ENCODE peak calls at places on chromosomes 1 and 21, in four cellular contexts. B is NCI-H1694, S is neural progenitor cell, D is bronchial epithelial cell. C is an unnamed sample.

GRCh38 chr1:22641906-22642636 is 1.4 kb upstream of the C1QC start:
- DNase-seq in B (peak), S (peak), D (peak), C (peak)

GRCh38 chr21:22763442-22763841 is 1765.2 kb downstream of the NCAM2 start:
- DNase-seq in B (no peak), S (no peak), D (no peak), C (no peak)

GRCh38 chr1:25927541-25928265 is 21.5 kb upstream of the STMN1 start:
- DNase-seq in B (peak), S (peak), D (no peak), C (peak)

GRCh38 chr1:66676616-66677298 is 75.5 kb upstream of the DYNLT5 start:
- DNase-seq in B (no peak), S (no peak), D (peak), C (no peak)

GRCh38 chr1:205391386-205391785 is 30.5 kb downstream of the LEMD1 start:
- DNase-seq in B (no peak), S (no peak), D (no peak), C (no peak)

GRCh38 chr1:57269621-57270235 is 154.1 kb downstream of the DAB1 start:
- DNase-seq in B (no peak), S (peak), D (no peak), C (no peak)

GRCh38 chr1:43706598-43707190 is 642 bp upstream of the ST3GAL3 start:
- DNase-seq in B (peak), S (peak), D (peak), C (peak)

GRCh38 chr1:228530086-228530758 is 43.0 kb downstream of the RNF187 start:
- DNase-seq in B (no peak), S (no peak), D (no peak), C (no peak)

GRCh38 chr1:84708031-84708430 is 17.8 kb upstream of the SSX2IP start:
- DNase-seq in B (no peak), S (no peak), D (no peak), C (no peak)

GRCh38 chr1:183039985-183040447 is 16.8 kb downstream of the LAMC1 start:
- DNase-seq in B (no peak), S (no peak), D (peak), C (no peak)

GRCh38 chr21:44353200-44353970 is at the start of gene TRPM2:
- DNase-seq in B (peak), S (no peak), D (no peak), C (no peak)

GRCh38 chr1:155961937-155962336 is 16.4 kb downstream of the ARHGEF2 start:
- DNase-seq in B (no peak), S (no peak), D (peak), C (peak)

GRCh38 chr1:47181095-47181954 is 8.5 kb downstream of the PDZK1IP1 start:
- DNase-seq in B (no peak), S (no peak), D (no peak), C (peak)

C was measured in iPS-NIHi11.